ENCODE peak calls at places on chromosomes 3 and 15, in five cellular contexts. One of them, this sample, is unnamed.

GRCh38 chr3:184233127-184233843 is 3.9 kb downstream of the VWA5B2 start:
- DNase-seq in stimulated activated CD4-positive, alpha-beta T cell treated with anti-CD3 and anti-CD28 coated beads, Interleukin-2, amount 100 ng/mL, for 48 hours: no peak
- DNase-seq in HTR-8/SVneo: no peak
- DNase-seq in transverse colon: no peak
- DNase-seq in mesenteric fat pad: no peak
- DNase-seq in this sample: no peak

GRCh38 chr3:185820973-185821758 is 3.7 kb downstream of the IGF2BP2 start:
- DNase-seq in stimulated activated CD4-positive, alpha-beta T cell treated with anti-CD3 and anti-CD28 coated beads, Interleukin-2, amount 100 ng/mL, for 48 hours: no peak
- DNase-seq in HTR-8/SVneo: no peak
- DNase-seq in transverse colon: no peak
- DNase-seq in mesenteric fat pad: no peak
- DNase-seq in this sample: no peak

GRCh38 chr15:60713096-60714084 is 234.4 kb upstream of the ICE2 start:
- DNase-seq in stimulated activated CD4-positive, alpha-beta T cell treated with anti-CD3 and anti-CD28 coated beads, Interleukin-2, amount 100 ng/mL, for 48 hours: no peak
- DNase-seq in HTR-8/SVneo: no peak
- DNase-seq in transverse colon: no peak
- DNase-seq in mesenteric fat pad: no peak
- DNase-seq in this sample: no peak

GRCh38 chr3:124456506-124456905 is 273.7 kb upstream of the UMPS start:
- DNase-seq in stimulated activated CD4-positive, alpha-beta T cell treated with anti-CD3 and anti-CD28 coated beads, Interleukin-2, amount 100 ng/mL, for 48 hours: no peak
- DNase-seq in HTR-8/SVneo: no peak
- DNase-seq in transverse colon: no peak
- DNase-seq in mesenteric fat pad: no peak
- DNase-seq in this sample: no peak

GRCh38 chr3:126577256-126577655 is 18.5 kb upstream of the C3orf22 start:
- DNase-seq in stimulated activated CD4-positive, alpha-beta T cell treated with anti-CD3 and anti-CD28 coated beads, Interleukin-2, amount 100 ng/mL, for 48 hours: no peak
- DNase-seq in HTR-8/SVneo: no peak
- DNase-seq in transverse colon: no peak
- DNase-seq in mesenteric fat pad: no peak
- DNase-seq in this sample: no peak

GRCh38 chr15:41653760-41654159 is 6.4 kb upstream of the MGA start:
- DNase-seq in stimulated activated CD4-positive, alpha-beta T cell treated with anti-CD3 and anti-CD28 coated beads, Interleukin-2, amount 100 ng/mL, for 48 hours: no peak
- DNase-seq in HTR-8/SVneo: no peak
- DNase-seq in transverse colon: no peak
- DNase-seq in mesenteric fat pad: no peak
- DNase-seq in this sample: no peak

GRCh38 chr3:118472586-118472985 is 562.1 kb downstream of the IGSF11 start:
- DNase-seq in stimulated activated CD4-positive, alpha-beta T cell treated with anti-CD3 and anti-CD28 coated beads, Interleukin-2, amount 100 ng/mL, for 48 hours: no peak
- DNase-seq in HTR-8/SVneo: no peak
- DNase-seq in transverse colon: no peak
- DNase-seq in mesenteric fat pad: no peak
- DNase-seq in this sample: no peak

GRCh38 chr15:80587816-80588456 is 107.2 kb upstream of the ABHD17C start:
- DNase-seq in stimulated activated CD4-positive, alpha-beta T cell treated with anti-CD3 and anti-CD28 coated beads, Interleukin-2, amount 100 ng/mL, for 48 hours: no peak
- DNase-seq in HTR-8/SVneo: no peak
- DNase-seq in transverse colon: no peak
- DNase-seq in mesenteric fat pad: no peak
- DNase-seq in this sample: no peak

GRCh38 chr3:13700889-13701288 is 152.0 kb downstream of the FBLN2 start:
- DNase-seq in stimulated activated CD4-positive, alpha-beta T cell treated with anti-CD3 and anti-CD28 coated beads, Interleukin-2, amount 100 ng/mL, for 48 hours: no peak
- DNase-seq in HTR-8/SVneo: no peak
- DNase-seq in transverse colon: no peak
- DNase-seq in mesenteric fat pad: no peak
- DNase-seq in this sample: no peak

GRCh38 chr3:59451041-59451763 is 401.4 kb upstream of the CFAP20DC start:
- DNase-seq in stimulated activated CD4-positive, alpha-beta T cell treated with anti-CD3 and anti-CD28 coated beads, Interleukin-2, amount 100 ng/mL, for 48 hours: peak
- DNase-seq in HTR-8/SVneo: no peak
- DNase-seq in transverse colon: peak
- DNase-seq in mesenteric fat pad: no peak
- DNase-seq in this sample: no peak

GRCh38 chr15:69557340-69558137 is 104.9 kb downstream of the RPLP1 start:
- DNase-seq in stimulated activated CD4-positive, alpha-beta T cell treated with anti-CD3 and anti-CD28 coated beads, Interleukin-2, amount 100 ng/mL, for 48 hours: no peak
- DNase-seq in HTR-8/SVneo: peak
- DNase-seq in transverse colon: peak
- DNase-seq in mesenteric fat pad: no peak
- DNase-seq in this sample: peak

GRCh38 chr15:90916461-90916860 is 13.4 kb downstream of the MAN2A2 start:
- DNase-seq in stimulated activated CD4-positive, alpha-beta T cell treated with anti-CD3 and anti-CD28 coated beads, Interleukin-2, amount 100 ng/mL, for 48 hours: no peak
- DNase-seq in HTR-8/SVneo: no peak
- DNase-seq in transverse colon: no peak
- DNase-seq in mesenteric fat pad: no peak
- DNase-seq in this sample: no peak

GRCh38 chr3:146685050-146685814 is 80.1 kb upstream of the PLSCR5 start:
- DNase-seq in stimulated activated CD4-positive, alpha-beta T cell treated with anti-CD3 and anti-CD28 coated beads, Interleukin-2, amount 100 ng/mL, for 48 hours: no peak
- DNase-seq in HTR-8/SVneo: no peak
- DNase-seq in transverse colon: no peak
- DNase-seq in mesenteric fat pad: no peak
- DNase-seq in this sample: no peak

GRCh38 chr3:71142440-71143161 is 440.9 kb downstream of the FOXP1 start:
- DNase-seq in stimulated activated CD4-positive, alpha-beta T cell treated with anti-CD3 and anti-CD28 coated beads, Interleukin-2, amount 100 ng/mL, for 48 hours: no peak
- DNase-seq in HTR-8/SVneo: no peak
- DNase-seq in transverse colon: no peak
- DNase-seq in mesenteric fat pad: no peak
- DNase-seq in this sample: no peak

GRCh38 chr3:195801251-195802183 is 10.2 kb downstream of the MUC4 start:
- DNase-seq in stimulated activated CD4-positive, alpha-beta T cell treated with anti-CD3 and anti-CD28 coated beads, Interleukin-2, amount 100 ng/mL, for 48 hours: no peak
- DNase-seq in HTR-8/SVneo: no peak
- DNase-seq in transverse colon: peak
- DNase-seq in mesenteric fat pad: peak
- DNase-seq in this sample: no peak

GRCh38 chr3:4719011-4719649 is 226.0 kb downstream of the ITPR1 start:
- DNase-seq in stimulated activated CD4-positive, alpha-beta T cell treated with anti-CD3 and anti-CD28 coated beads, Interleukin-2, amount 100 ng/mL, for 48 hours: no peak
- DNase-seq in HTR-8/SVneo: no peak
- DNase-seq in transverse colon: no peak
- DNase-seq in mesenteric fat pad: no peak
- DNase-seq in this sample: no peak

GRCh38 chr3:15492847-15493360 is 28.6 kb downstream of the COLQ start:
- DNase-seq in stimulated activated CD4-positive, alpha-beta T cell treated with anti-CD3 and anti-CD28 coated beads, Interleukin-2, amount 100 ng/mL, for 48 hours: no peak
- DNase-seq in HTR-8/SVneo: no peak
- DNase-seq in transverse colon: no peak
- DNase-seq in mesenteric fat pad: peak
- DNase-seq in this sample: no peak

GRCh38 chr3:70963412-70963811 is 620.1 kb downstream of the FOXP1 start:
- DNase-seq in stimulated activated CD4-positive, alpha-beta T cell treated with anti-CD3 and anti-CD28 coated beads, Interleukin-2, amount 100 ng/mL, for 48 hours: no peak
- DNase-seq in HTR-8/SVneo: no peak
- DNase-seq in transverse colon: no peak
- DNase-seq in mesenteric fat pad: no peak
- DNase-seq in this sample: no peak

GRCh38 chr15:39509941-39510845 is 70.7 kb upstream of the THBS1 start:
- DNase-seq in stimulated activated CD4-positive, alpha-beta T cell treated with anti-CD3 and anti-CD28 coated beads, Interleukin-2, amount 100 ng/mL, for 48 hours: no peak
- DNase-seq in HTR-8/SVneo: no peak
- DNase-seq in transverse colon: no peak
- DNase-seq in mesenteric fat pad: no peak
- DNase-seq in this sample: no peak

This sample was measured in NCI-H2081.